ENCODE peak calls at places on chromosome 4, in four cellular contexts. I is adrenal gland, K is mammary epithelial cell, V is epithelial cell of esophagus. F is an unnamed sample.

GRCh38 chr4:112951362-112951962 is 98.0 kb upstream of the ANK2 start:
- DNase-seq in I (no peak), K (no peak), V (peak), F (peak)

GRCh38 chr4:54041916-54042315 is 22.5 kb downstream of the CHIC2 start:
- DNase-seq in K (no peak), V (no peak), I (no peak), F (no peak)

GRCh38 chr4:119671205-119671604 is 42.6 kb upstream of the PDE5A start:
- DNase-seq in I (no peak), V (no peak), K (no peak), F (no peak)

GRCh38 chr4:125432078-125432477 is 117.3 kb downstream of the FAT4 start:
- DNase-seq in I (no peak), V (peak), K (no peak), F (peak)

GRCh38 chr4:146349306-146349705 is 135.0 kb downstream of the REELD1 start:
- DNase-seq in I (no peak), K (peak), V (peak), F (no peak)

GRCh38 chr4:71441186-71442169 is 102.7 kb downstream of the SLC4A4 start:
- DNase-seq in I (no peak), V (peak), K (peak), F (no peak)

GRCh38 chr4:139665690-139666529 is at the start of gene MGST2:
- DNase-seq in V (peak), K (peak), I (peak), F (peak)

GRCh38 chr4:168634276-168634802 is 137.5 kb downstream of the PALLD start:
- DNase-seq in V (peak), K (peak), I (no peak), F (peak)

GRCh38 chr4:22596384-22596783 is 80.5 kb upstream of the ADGRA3 start:
- DNase-seq in I (no peak), V (no peak), K (no peak), F (peak)

GRCh38 chr4:7426525-7427171 is 8.1 kb downstream of the PSAPL1 start:
- DNase-seq in V (no peak), I (no peak), K (no peak), F (no peak)

GRCh38 chr4:82948647-82949204 is 48.2 kb downstream of the THAP9 start:
- DNase-seq in I (no peak), V (peak), K (no peak), F (no peak)

GRCh38 chr4:181752516-181752915 is 490.7 kb upstream of the TENM3 start:
- DNase-seq in I (no peak), K (no peak), V (no peak), F (no peak)
- H3K4me3 ChIP-seq in I (no peak), K (no peak), V (no peak), F (no peak)

DNA sequence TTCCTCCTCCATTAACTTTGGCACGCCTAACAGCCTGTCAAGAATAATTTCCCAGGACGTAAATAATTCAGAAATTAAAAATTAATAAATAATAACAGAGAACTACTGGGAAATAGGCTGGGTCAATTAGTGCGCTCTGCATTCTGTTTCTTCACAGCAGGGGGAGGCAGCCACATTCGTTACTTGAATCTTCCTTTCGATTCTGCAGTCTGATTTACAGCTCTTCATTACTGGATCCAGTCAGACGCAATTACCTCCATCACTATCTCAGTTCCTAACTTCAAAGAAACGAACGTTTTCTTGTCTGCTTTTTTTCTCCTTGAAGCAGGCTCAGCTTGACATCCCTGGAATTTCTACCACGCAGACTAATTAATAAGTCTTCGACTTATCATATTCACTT is 9.0 kb upstream of the RPL34 start:
- DNase-seq in I (peak), K (no peak), V (no peak), F (no peak)
- H3K4me3 ChIP-seq in I (no peak), K (peak), V (no peak), F (no peak)

DNA sequence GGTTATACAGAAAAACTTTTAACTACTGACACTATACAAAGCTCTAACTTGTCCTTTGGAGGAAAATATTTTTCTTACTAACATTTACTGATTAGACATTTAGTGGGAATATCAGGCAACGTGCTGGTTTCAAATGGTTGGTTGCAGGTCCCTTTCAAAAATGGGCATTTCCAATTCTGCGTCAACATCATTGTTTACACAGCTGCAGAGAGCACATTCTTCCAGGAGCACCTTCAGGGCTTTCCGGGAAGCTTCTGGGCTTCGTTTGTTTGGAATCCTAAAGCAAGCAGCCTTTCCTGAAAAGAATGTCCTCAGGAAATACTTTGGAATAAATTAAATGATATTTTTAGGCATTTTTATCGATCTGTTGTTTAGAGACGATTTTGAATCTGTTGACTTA is 289.7 kb downstream of the TRIML1 start:
- DNase-seq in I (no peak), V (peak), K (peak), F (peak)
- H3K4me3 ChIP-seq in I (no peak), V (no peak), K (no peak), F (no peak)

GRCh38 chr4:184169225-184169867 is 48.3 kb downstream of the ENPP6 start:
- DNase-seq in K (no peak), V (no peak), I (no peak), F (no peak)

GRCh38 chr4:184166736-184167135 is 50.9 kb downstream of the ENPP6 start:
- DNase-seq in V (no peak), K (no peak), I (no peak), F (no peak)

GRCh38 chr4:184167576-184167975 is 50.1 kb downstream of the ENPP6 start:
- DNase-seq in K (no peak), I (no peak), V (no peak), F (no peak)

GRCh38 chr4:184170996-184171395 is 46.7 kb downstream of the ENPP6 start:
- DNase-seq in I (no peak), K (peak), V (peak), F (peak)

GRCh38 chr4:184168406-184169019 is 49.2 kb downstream of the ENPP6 start:
- DNase-seq in K (peak), I (peak), V (peak), F (peak)
- H3K4me3 ChIP-seq in K (no peak), I (no peak), V (no peak), F (no peak)